ENCODE peak calls at places on chromosomes 2 and 18, in seven cellular contexts. I is transverse colon, K is fibroblast of pulmonary artery, J is B cell, U is ovary, S is body of pancreas, D is colonic mucosa. E is an unnamed sample.

GRCh38 chr2:98664323-98664722 is 55.9 kb downstream of the UNC50 start:
- DNase-seq in D (no peak), S (no peak), U (no peak), I (no peak), K (no peak), J (no peak), E (no peak)

GRCh38 chr2:60948926-60949579 is 67.7 kb downstream of the REL start:
- DNase-seq in I (no peak), S (no peak), J (no peak), K (peak), U (no peak), D (no peak), E (no peak)

GRCh38 chr2:201984800-201985525 is 48.7 kb upstream of the FZD7 start:
- DNase-seq in D (peak), J (no peak), I (peak), K (no peak), U (no peak), S (peak), E (no peak)

GRCh38 chr2:46336560-46336959 is 39.4 kb downstream of the EPAS1 start:
- DNase-seq in S (no peak), U (no peak), J (no peak), K (peak), I (no peak), D (no peak), E (no peak)

GRCh38 chr2:226077031-226077430 is 677.5 kb downstream of the NYAP2 start:
- DNase-seq in D (no peak), U (no peak), K (peak), S (no peak), J (no peak), I (no peak), E (no peak)

GRCh38 chr18:45645610-45646009 is 30.3 kb downstream of the SLC14A2 start:
- DNase-seq in U (no peak), I (no peak), K (no peak), D (no peak), S (no peak), J (no peak), E (no peak)

GRCh38 chr18:75201936-75202335 is 7.0 kb downstream of the PTGR3 start:
- DNase-seq in U (no peak), J (no peak), K (no peak), I (no peak), S (peak), D (no peak), E (no peak)

GRCh38 chr2:218745160-218745558 is 34.5 kb downstream of the TTLL4 start:
- DNase-seq in J (no peak), U (no peak), S (no peak), D (no peak), I (no peak), K (no peak), E (no peak)

GRCh38 chr2:206918258-206918657 is 21.1 kb upstream of the CPO start:
- DNase-seq in I (no peak), D (no peak), K (no peak), J (no peak), S (no peak), U (no peak), E (no peak)

GRCh38 chr2:235752875-235753274 is 259.0 kb downstream of the AGAP1 start:
- DNase-seq in U (no peak), D (no peak), K (no peak), I (no peak), S (no peak), J (no peak), E (no peak)

DNA sequence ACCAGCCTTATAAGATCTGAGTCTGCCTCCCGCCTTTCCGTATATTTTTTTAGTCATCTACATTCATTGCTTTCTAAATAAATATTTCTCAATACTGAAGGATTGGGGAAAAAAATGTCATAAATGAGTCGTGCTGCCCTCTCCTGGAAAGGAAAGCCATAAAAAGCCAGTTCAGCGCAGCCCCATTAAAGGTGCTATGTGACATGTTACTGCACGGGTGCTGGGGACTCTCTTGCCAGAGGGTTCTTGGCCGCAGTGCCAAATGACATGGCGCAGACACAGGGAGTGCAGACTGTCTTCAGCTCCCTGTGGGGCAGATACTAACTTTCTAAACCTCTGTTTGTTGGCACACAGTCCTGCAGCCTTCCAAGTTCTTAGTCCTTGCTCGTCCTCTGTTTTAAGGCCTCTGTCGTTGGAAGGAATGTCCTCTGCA is 53.7 kb upstream of the MAP3K20 start:
- DNase-seq in J (no peak), K (peak), D (no peak), I (no peak), S (peak), U (no peak), E (no peak)
- TF ChIP-seq CTCF in J (no peak), K (peak), D (peak), I (peak), S (no peak), U (no peak), E (peak)

GRCh38 chr18:41378628-41379027 is 576.4 kb upstream of the PIK3C3 start:
- DNase-seq in K (peak), S (no peak), I (no peak), U (no peak), J (no peak), D (no peak), E (no peak)
- TF ChIP-seq CTCF in K (peak), S (no peak), I (no peak), U (no peak), J (no peak), D (no peak), E (no peak)

DNA sequence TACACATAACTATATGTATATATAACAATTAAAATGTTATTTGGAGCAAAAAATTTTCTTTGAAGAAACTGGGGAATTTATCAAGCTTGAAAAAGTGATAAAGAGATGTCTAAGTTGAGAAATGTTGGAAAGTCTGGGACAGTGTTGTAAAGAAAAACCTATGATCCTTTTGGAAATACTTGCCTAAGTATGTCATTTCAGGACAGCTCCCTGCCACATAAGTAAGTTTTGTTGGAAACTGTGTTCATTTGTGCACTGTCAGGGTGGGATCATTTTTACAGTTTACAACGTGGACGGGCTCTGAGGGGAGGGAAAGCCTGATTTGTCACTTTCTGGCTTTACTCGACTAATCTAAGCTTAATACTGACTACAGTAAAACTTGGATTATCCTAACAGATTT is 10.4 kb upstream of the COL3A1 start:
- DNase-seq in U (no peak), D (no peak), I (no peak), K (peak), S (no peak), J (no peak), E (no peak)
- TF ChIP-seq CTCF in U (no peak), D (no peak), I (no peak), K (no peak), S (no peak), J (no peak), E (no peak)

GRCh38 chr2:118535818-118536212 is 311.6 kb downstream of the EN1 start:
- DNase-seq in J (no peak), U (no peak), K (no peak), I (no peak), S (no peak), D (no peak), E (no peak)

GRCh38 chr2:118536306-118536705 is 311.1 kb downstream of the EN1 start:
- DNase-seq in U (no peak), K (no peak), D (no peak), J (no peak), S (no peak), I (no peak), E (no peak)

GRCh38 chr2:118535171-118535817 is 312.2 kb downstream of the EN1 start:
- DNase-seq in S (no peak), K (no peak), U (no peak), I (no peak), J (no peak), D (no peak), E (no peak)

GRCh38 chr2:118539290-118539689 is 308.2 kb downstream of the EN1 start:
- DNase-seq in U (peak), J (no peak), I (no peak), S (peak), K (peak), D (no peak), E (no peak)
- TF ChIP-seq CTCF in U (no peak), J (no peak), I (no peak), S (no peak), K (peak), D (no peak), E (peak)

GRCh38 chr2:74328573-74328972 is 14.6 kb downstream of the SLC4A5 start:
- DNase-seq in I (no peak), S (no peak), D (no peak), K (no peak), J (no peak), U (no peak), E (no peak)

GRCh38 chr2:74333896-74334586 is 9.2 kb downstream of the SLC4A5 start:
- DNase-seq in U (no peak), S (no peak), I (no peak), J (no peak), D (no peak), K (no peak), E (no peak)

GRCh38 chr2:74332550-74333174 is 10.6 kb downstream of the SLC4A5 start:
- DNase-seq in J (no peak), S (no peak), U (no peak), I (no peak), D (no peak), K (no peak), E (no peak)

GRCh38 chr2:74334931-74335333 is 8.3 kb downstream of the SLC4A5 start:
- DNase-seq in U (peak), J (peak), I (peak), D (peak), K (peak), S (peak), E (peak)

DNA sequence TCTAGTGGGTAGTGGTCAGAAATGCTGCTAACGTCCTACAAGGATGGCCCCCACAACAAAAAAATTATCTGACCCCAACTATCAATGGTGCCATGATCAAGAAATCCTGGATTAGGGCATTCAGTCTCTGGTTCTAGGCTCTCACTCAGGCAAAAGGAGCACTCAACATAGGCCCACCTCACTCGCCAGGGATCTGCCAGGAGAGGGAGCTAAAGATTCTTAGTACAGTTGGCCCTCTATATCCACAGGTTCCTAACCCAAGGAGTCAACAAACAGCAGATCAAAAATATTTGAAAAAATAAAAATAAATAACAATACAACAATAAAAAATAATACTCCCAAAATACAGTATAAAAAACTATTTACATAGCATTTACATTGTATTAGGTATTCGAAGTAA is 10.0 kb downstream of the SLC4A5 start:
- DNase-seq in S (no peak), J (no peak), U (no peak), K (peak), D (peak), I (peak), E (no peak)
- TF ChIP-seq CTCF in S (no peak), J (no peak), U (no peak), K (peak), D (no peak), I (no peak), E (peak)

GRCh38 chr2:144081272-144081671 is 438.6 kb downstream of the ZEB2 start:
- DNase-seq in D (no peak), I (no peak), S (no peak), K (no peak), J (no peak), U (no peak), E (no peak)
- TF ChIP-seq CTCF in D (no peak), I (no peak), S (no peak), K (no peak), J (no peak), U (no peak), E (no peak)

GRCh38 chr2:43224131-43224570 is 2.3 kb downstream of the ZFP36L2 start:
- DNase-seq in D (peak), I (peak), K (peak), J (peak), U (peak), S (peak), E (peak)
- TF ChIP-seq CTCF in D (peak), I (peak), K (peak), J (peak), U (no peak), S (no peak), E (peak)